ENCODE peak calls at places on chromosome 14, in ten cellular contexts. H is fibroblast of pulmonary artery, M is cardiac fibroblast, B is pancreas, F is AG10803, I is neural crest cell, N is Calu3, C is HFF-Myc, G is stomach, Z is PC-3. D is an unnamed sample.

GRCh38 chr14:74546416-74546815 is 52.9 kb downstream of the ISCA2 start:
- DNase-seq in H (no peak), M (no peak), B (no peak), F (no peak), I (no peak), N (no peak), C (no peak), G (no peak), Z (no peak), D (no peak)

GRCh38 chr14:29092121-29092520 is 325.5 kb downstream of the FOXG1 start:
- DNase-seq in H (no peak), M (no peak), B (no peak), F (no peak), I (no peak), N (no peak), C (no peak), G (no peak), Z (no peak), D (no peak)

GRCh38 chr14:101069666-101070362 is 166.3 kb upstream of the RTL1 start:
- DNase-seq in H (no peak), M (no peak), B (no peak), F (no peak), I (no peak), N (no peak), C (no peak), G (peak; percentile 17), Z (no peak), D (no peak)

GRCh38 chr14:104732355-104732804 is 8.4 kb downstream of the ADSS1 start:
- DNase-seq in H (no peak), M (peak; percentile 47), B (peak; percentile 68), F (no peak), I (no peak), N (peak; percentile 86), C (no peak), G (peak; percentile 93), Z (no peak), D (no peak)

GRCh38 chr14:104054222-104054905 is 31.1 kb upstream of the ASPG start:
- DNase-seq in H (no peak), M (no peak), B (no peak), F (no peak), I (no peak), N (no peak), C (no peak), G (no peak), Z (no peak), D (no peak)

GRCh38 chr14:55846852-55847471 is 267.0 kb downstream of the KTN1 start:
- DNase-seq in H (peak; percentile 49), M (peak; percentile 65), B (no peak), F (peak; percentile 81), I (no peak), N (no peak), C (no peak), G (no peak), Z (peak; percentile 55), D (no peak)

GRCh38 chr14:102454711-102455110 is 54.9 kb downstream of the ANKRD9 start:
- DNase-seq in H (no peak), M (no peak), B (no peak), F (no peak), I (no peak), N (no peak), C (no peak), G (no peak), Z (no peak), D (no peak)

GRCh38 chr14:66224492-66225178 is 261.5 kb upstream of the CCDC196 start:
- DNase-seq in H (no peak), M (no peak), B (no peak), F (no peak), I (no peak), N (no peak), C (no peak), G (no peak), Z (no peak), D (no peak)

DNA sequence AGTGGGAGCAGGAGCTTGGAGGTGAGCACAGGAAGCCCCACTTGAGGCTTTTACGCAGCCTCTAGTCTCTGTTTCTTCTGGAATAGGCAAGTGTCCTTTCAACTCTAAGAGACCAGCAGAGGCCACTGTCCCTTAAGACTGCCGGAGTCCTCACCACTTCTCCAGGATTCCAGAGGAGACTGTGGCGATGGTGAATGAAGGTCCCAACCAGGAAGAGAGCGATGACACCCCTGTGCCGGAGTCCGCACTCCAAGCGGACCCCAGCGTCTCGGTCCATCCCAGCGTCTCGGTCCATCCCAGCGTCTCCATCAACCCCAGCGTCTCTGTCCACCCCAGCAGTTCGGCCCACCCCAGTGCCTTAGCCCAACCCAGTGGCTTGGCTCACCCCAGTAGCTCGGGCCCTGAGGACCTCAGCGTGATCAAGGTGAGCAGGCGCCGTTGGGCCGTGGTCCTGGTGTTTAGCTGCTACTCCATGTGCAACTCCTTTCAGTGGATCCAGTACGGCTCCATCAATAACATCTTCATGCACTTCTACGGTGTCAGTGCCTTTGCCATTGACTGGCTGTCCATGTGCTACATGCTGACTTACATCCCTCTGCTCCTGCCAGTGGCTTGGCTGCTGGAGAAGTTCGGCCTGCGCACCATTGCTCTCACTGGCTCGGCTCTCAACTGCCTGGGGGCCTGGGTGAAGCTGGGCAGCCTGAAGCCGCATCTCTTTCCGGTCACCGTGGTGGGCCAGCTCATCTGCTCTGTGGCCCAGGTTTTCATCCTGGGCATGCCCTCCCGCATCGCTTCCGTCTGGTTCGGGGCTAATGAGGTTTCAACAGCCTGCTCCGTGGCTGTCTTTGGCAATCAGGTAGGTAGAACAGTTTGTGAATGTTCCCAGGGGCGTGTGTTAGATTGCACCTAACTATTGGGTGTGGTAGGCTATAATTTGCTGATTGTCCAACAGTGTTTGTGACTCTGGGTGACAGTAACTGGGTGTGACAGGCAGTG is 664 bp downstream of the FLVCR2 start:
- DNase-seq in H (peak; percentile 50), M (peak; percentile 63), B (peak; percentile 31), F (peak; percentile 24), I (peak; percentile 6), N (peak; percentile 14), C (no peak), G (no peak), Z (no peak), D (no peak)
- TF ChIP-seq CTCF in H (peak; percentile 13), M (no peak), B (no peak), F (no peak), I (peak; percentile 35), N (no peak), C (peak; percentile 16), G (no peak), Z (peak; percentile 39), D (peak; percentile 38)

GRCh38 chr14:22667881-22668280 is 23.7 kb upstream of the OR6J1 start:
- DNase-seq in H (no peak), M (peak; percentile 41), B (no peak), F (no peak), I (no peak), N (no peak), C (no peak), G (no peak), Z (no peak), D (no peak)
- TF ChIP-seq CTCF in H (no peak), M (no peak), B (no peak), F (no peak), I (no peak), N (no peak), C (no peak), G (no peak), Z (no peak), D (no peak)

GRCh38 chr14:91377700-91378652 is 39.6 kb downstream of the CCDC88C start:
- DNase-seq in H (no peak), M (no peak), B (no peak), F (peak; percentile 38), I (no peak), N (peak; percentile 41), C (peak; percentile 58), G (no peak), Z (peak; percentile 3), D (no peak)
- TF ChIP-seq CTCF in H (no peak), M (no peak), B (no peak), F (no peak), I (no peak), N (no peak), C (no peak), G (no peak), Z (no peak), D (no peak)

GRCh38 chr14:53932966-53933365 is 23.7 kb downstream of the BMP4 start:
- DNase-seq in H (no peak), M (no peak), B (no peak), F (no peak), I (no peak), N (no peak), C (no peak), G (no peak), Z (no peak), D (no peak)
- TF ChIP-seq CTCF in H (no peak), M (no peak), B (no peak), F (no peak), I (no peak), N (no peak), C (no peak), G (no peak), Z (no peak), D (no peak)

GRCh38 chr14:90726656-90727055 is 89.6 kb downstream of the TTC7B start:
- DNase-seq in H (peak; percentile 36), M (peak; percentile 54), B (no peak), F (peak; percentile 73), I (no peak), N (peak; percentile 53), C (peak; percentile 42), G (peak; percentile 35), Z (peak; percentile 73), D (peak; percentile 68)
- TF ChIP-seq CTCF in H (no peak), M (no peak), B (no peak), F (peak; percentile 43), I (no peak), N (no peak), C (no peak), G (no peak), Z (peak; percentile 56), D (peak; percentile 50)

DNA sequence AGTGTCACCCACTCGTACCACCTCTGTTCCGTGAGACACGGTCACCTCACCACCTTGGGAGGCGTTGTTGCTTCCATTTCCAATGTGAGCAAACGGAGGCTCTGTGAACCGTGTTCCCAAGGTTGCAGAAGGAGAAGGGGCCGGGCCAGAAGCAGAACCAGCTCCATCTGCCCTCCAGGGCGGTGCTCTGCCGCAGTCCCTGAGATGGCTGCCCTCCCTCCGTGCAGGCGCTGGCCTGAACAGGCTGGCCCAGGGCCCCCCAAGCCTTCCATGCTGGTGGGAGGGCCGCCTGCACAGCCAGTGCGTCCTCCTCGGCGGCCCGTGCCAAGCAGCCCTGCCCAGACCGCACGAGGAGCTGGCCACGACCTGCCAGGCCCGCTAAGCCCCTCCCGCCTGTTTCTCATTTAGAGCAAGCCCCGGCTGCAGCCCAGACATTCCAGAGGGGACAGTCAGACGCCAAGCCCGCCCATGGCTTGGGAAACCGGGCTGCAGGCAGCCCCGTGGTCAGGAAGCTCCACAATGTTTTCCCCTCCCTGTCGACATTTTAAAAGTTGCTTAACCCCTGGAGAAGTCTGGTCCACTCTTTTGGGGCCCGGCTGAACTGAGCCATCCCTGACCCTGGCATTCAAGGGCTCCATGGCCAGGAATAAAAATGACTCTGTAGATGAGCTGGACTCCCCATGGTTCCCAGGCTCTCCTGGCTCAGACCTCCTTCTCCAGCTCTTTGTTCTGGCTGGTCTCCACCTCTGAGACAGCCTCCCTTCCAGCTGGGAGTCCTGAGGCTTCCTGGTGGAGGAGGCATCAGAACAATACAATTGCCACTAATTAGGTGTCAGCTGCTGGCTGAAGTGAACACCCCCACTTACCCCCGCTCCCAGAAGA is 236.0 kb downstream of the BCL11B start:
- DNase-seq in H (peak; percentile 79), M (peak; percentile 92), B (peak; percentile 60), F (peak; percentile 99), I (no peak), N (peak; percentile 82), C (peak; percentile 45), G (peak; percentile 42), Z (peak; percentile 53), D (peak; percentile 88)
- TF ChIP-seq CTCF in H (no peak), M (no peak), B (no peak), F (no peak), I (no peak), N (no peak), C (no peak), G (no peak), Z (no peak), D (no peak)

GRCh38 chr14:22973217-22974032 is 8.9 kb downstream of the AJUBA start:
- DNase-seq in H (peak; percentile 82), M (peak; percentile 81), B (no peak), F (peak; percentile 70), I (peak; percentile 61), N (peak; percentile 62), C (no peak), G (peak; percentile 51), Z (peak; percentile 87), D (peak; percentile 58)
- TF ChIP-seq CTCF in H (peak; percentile 74), M (peak; percentile 70), B (peak; percentile 34), F (peak; percentile 73), I (peak; percentile 81), N (peak; percentile 36), C (peak; percentile 67), G (no peak), Z (peak; percentile 79), D (peak; percentile 65)

D was measured in astrocyte of the cerebellum.